ENCODE peak calls at places on chromosomes 4 and X, in six cellular contexts. Z is HepG2, B is foreskin fibroblast, C is fibroblast of lung, N is psoas muscle, F is NB4. W is an unnamed sample.

GRCh38 chr4:53608242-53608641 is 17.0 kb upstream of the LNX1 start:
- DNase-seq in Z (no peak), B (no peak), C (no peak), N (no peak), F (no peak), W (no peak)

GRCh38 chr4:86296865-86297264 is 63.0 kb downstream of the MAPK10 start:
- DNase-seq in Z (no peak), B (no peak), C (no peak), N (no peak), F (no peak), W (no peak)

GRCh38 chr4:3484057-3484973 is 21.2 kb downstream of the DOK7 start:
- DNase-seq in Z (peak; percentile 12), B (no peak), C (no peak), N (peak; percentile 86), F (peak; percentile 68), W (no peak)

GRCh38 chr4:96352051-96352517 is 512.2 kb downstream of the PDHA2 start:
- DNase-seq in Z (peak; percentile 0), B (no peak), C (peak; percentile 25), N (no peak), F (peak; percentile 20), W (no peak)

GRCh38 chr4:3322059-3322550 is 29.3 kb downstream of the RGS12 start:
- DNase-seq in Z (no peak), B (peak; percentile 72), C (peak; percentile 66), N (no peak), F (no peak), W (peak; percentile 76)

GRCh38 chr4:153205028-153205648 is 895 bp downstream of the TRIM2 start:
- DNase-seq in Z (peak; percentile 45), B (no peak), C (no peak), N (no peak), F (no peak), W (no peak)

GRCh38 chrX:3345281-3346081 is 971 bp downstream of the MXRA5 start:
- DNase-seq in Z (no peak), B (peak; percentile 30), C (peak; percentile 56), N (peak; percentile 55), F (no peak), W (peak; percentile 43)

GRCh38 chrX:124555036-124555595 is 208.8 kb downstream of the SH2D1A start:
- DNase-seq in Z (no peak), B (peak; percentile 84), C (peak; percentile 32), N (no peak), F (no peak), W (no peak)

GRCh38 chrX:18210470-18210869 is 10.2 kb downstream of the BEND2 start:
- DNase-seq in Z (no peak), B (peak; percentile 31), C (peak; percentile 2), N (no peak), F (peak; percentile 20), W (peak; percentile 46)

GRCh38 chr4:180380733-180381132 is 1862.5 kb upstream of the TENM3 start:
- DNase-seq in Z (no peak), B (peak; percentile 1), C (peak; percentile 83), N (no peak), F (peak; percentile 6), W (peak; percentile 0)

DNA sequence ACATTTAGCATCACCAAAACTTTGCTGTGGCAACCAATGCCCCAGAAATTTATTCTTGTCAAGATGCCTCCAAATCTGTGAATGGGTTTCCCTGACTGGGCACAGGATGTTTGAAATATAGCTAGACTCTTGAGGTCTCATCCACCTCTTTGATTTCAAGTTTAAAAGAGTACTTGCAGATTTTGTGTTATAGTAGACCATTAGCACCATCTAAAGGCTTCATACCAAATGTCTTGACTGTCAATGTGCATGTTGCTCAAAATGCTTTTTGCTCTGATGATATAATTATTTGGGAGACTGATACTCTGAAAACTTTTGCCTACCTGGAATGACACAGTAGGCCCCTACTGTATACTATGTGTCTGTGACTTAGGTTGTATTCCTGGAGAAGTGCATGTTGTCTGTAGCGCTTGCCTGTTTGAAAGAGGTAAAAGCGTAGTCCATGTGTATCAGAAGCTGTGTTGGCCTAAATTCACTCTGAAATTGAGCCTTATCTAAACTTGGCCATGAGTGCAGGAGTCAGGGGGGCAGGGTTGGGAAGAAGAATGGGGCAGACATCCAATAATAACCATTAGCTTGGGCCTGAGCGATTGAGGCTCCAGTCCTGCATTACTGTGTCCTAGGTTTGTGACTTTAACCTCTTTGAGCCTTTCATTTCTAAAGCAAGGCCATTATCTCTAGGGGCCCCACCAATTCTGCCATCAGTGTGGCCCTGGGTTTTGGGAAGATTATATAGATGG is 33.8 kb downstream of the NDP start:
- DNase-seq in Z (no peak), B (peak; percentile 6), C (peak; percentile 13), N (no peak), F (no peak), W (peak; percentile 35)
- TF ChIP-seq CTCF in Z (peak; percentile 45), B (no peak), C (no peak), N (peak; percentile 33), F (no peak), W (no peak)

GRCh38 chr4:115113382-115114106 is at the start of gene NDST4:
- DNase-seq in Z (no peak), B (peak; percentile 49), C (peak; percentile 79), N (no peak), F (no peak), W (no peak)
- H3K4me3 ChIP-seq in Z (no peak within 1 kb of the TSS), B (peak within 1 kb of the TSS; percentile 25), C (no peak within 1 kb of the TSS), N (peak within 1 kb of the TSS; percentile 4), F (no peak within 1 kb of the TSS), W (no peak within 1 kb of the TSS)

GRCh38 chrX:69323786-69324720 is 158.8 kb upstream of the PJA1 start:
- DNase-seq in Z (no peak), B (no peak), C (no peak), N (no peak), F (no peak), W (no peak)
- TF ChIP-seq CTCF in Z (no peak), B (no peak), C (no peak), N (no peak), F (no peak), W (no peak)

GRCh38 chr4:184096561-184097239 is 121.0 kb downstream of the ENPP6 start:
- DNase-seq in Z (no peak), B (peak; percentile 12), C (peak; percentile 20), N (no peak), F (no peak), W (peak; percentile 73)

GRCh38 chr4:184099541-184099966 is 118.1 kb downstream of the ENPP6 start:
- DNase-seq in Z (no peak), B (no peak), C (no peak), N (no peak), F (no peak), W (no peak)

GRCh38 chr4:184097815-184098214 is 119.9 kb downstream of the ENPP6 start:
- DNase-seq in Z (no peak), B (no peak), C (no peak), N (no peak), F (no peak), W (no peak)

GRCh38 chr4:184099033-184099432 is 118.6 kb downstream of the ENPP6 start:
- DNase-seq in Z (no peak), B (no peak), C (no peak), N (no peak), F (no peak), W (no peak)

GRCh38 chr4:184097240-184097619 is 120.4 kb downstream of the ENPP6 start:
- DNase-seq in Z (no peak), B (no peak), C (no peak), N (peak; percentile 62), F (no peak), W (no peak)
- H3K4me3 ChIP-seq in Z (no peak overlapping the region), B (peak overlapping the region; percentile 43), C (no peak overlapping the region), N (peak overlapping the region; percentile 52), F (no peak overlapping the region), W (peak overlapping the region; percentile 41)

DNA sequence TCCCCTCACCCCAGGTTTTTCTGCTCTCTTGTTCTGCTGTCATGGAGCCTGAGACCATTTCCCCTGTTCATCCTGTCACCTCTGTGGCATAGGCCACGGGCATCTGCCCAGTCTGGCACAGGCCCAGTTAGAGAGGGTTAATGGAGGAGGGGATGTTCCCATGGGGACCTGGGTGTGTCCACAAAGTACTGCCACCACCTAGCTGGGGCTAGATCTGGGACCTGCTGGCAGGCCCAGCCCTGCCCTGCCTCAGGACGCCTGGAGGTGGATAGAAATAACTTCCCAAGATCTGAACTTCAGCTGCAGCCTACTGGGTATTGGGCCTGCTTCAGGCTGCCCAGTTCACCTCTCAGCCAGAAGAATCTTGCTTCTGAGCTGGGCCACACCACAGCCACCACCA is 13.5 kb downstream of the EFNB1 start:
- DNase-seq in Z (no peak), B (no peak), C (no peak), N (no peak), F (no peak), W (no peak)
- TF ChIP-seq CTCF in Z (no peak), B (no peak), C (no peak), N (no peak), F (no peak), W (no peak)